ENCODE peak calls at places on chromosome 7, in four cellular contexts. One of them, this sample, is unnamed. For H3K27me3 and H3K4me1, the result is how much of the 10 kb centered on the place peaks cover.

GRCh38 chr7:113519447-113519846 is 399.4 kb downstream of the PPP1R3A start:
- DNase-seq in HCT116: no peak
- DNase-seq in K562: no peak
- DNase-seq in HepG2: no peak
- DNase-seq in this sample: no peak

GRCh38 chr7:140314571-140315480 is 83.5 kb downstream of the SLC37A3 start:
- DNase-seq in HCT116: no peak
- DNase-seq in K562: no peak
- DNase-seq in HepG2: no peak
- DNase-seq in this sample: no peak

GRCh38 chr7:116626886-116627285 is 45.1 kb upstream of the MET start:
- DNase-seq in HCT116: no peak
- DNase-seq in K562: no peak
- DNase-seq in HepG2: no peak
- DNase-seq in this sample: no peak

GRCh38 chr7:113216038-113216437 is 97.7 kb upstream of the SMIM30 start:
- DNase-seq in HCT116: no peak
- DNase-seq in K562: no peak
- DNase-seq in HepG2: no peak
- DNase-seq in this sample: no peak

GRCh38 chr7:26918241-26918640 is 53.9 kb upstream of the SKAP2 start:
- DNase-seq in HCT116: no peak
- DNase-seq in K562: no peak
- DNase-seq in HepG2: no peak
- DNase-seq in this sample: no peak

GRCh38 chr7:155808551-155809331 is 3.5 kb downstream of the SHH start:
- DNase-seq in HCT116: no peak
- DNase-seq in K562: no peak
- DNase-seq in HepG2: peak
- DNase-seq in this sample: no peak

GRCh38 chr7:107622429-107622828 is 38.2 kb upstream of the SLC26A4 start:
- DNase-seq in HCT116: no peak
- DNase-seq in K562: no peak
- DNase-seq in HepG2: no peak
- DNase-seq in this sample: no peak

GRCh38 chr7:66426996-66427395 is 201.7 kb upstream of the KCTD7 start:
- DNase-seq in HCT116: no peak
- DNase-seq in K562: no peak
- DNase-seq in HepG2: no peak
- DNase-seq in this sample: no peak

GRCh38 chr7:132865766-132866531 is 215.9 kb downstream of the CHCHD3 start:
- DNase-seq in HCT116: no peak
- DNase-seq in K562: no peak
- DNase-seq in HepG2: peak
- DNase-seq in this sample: no peak

GRCh38 chr7:47216439-47216838 is 365.5 kb downstream of the TNS3 start:
- DNase-seq in HCT116: no peak
- DNase-seq in K562: peak
- DNase-seq in HepG2: no peak
- DNase-seq in this sample: no peak

GRCh38 chr7:27925573-27926201 is 185.7 kb downstream of the TAX1BP1 start:
- DNase-seq in HCT116: no peak
- DNase-seq in K562: no peak
- DNase-seq in HepG2: no peak
- DNase-seq in this sample: no peak

GRCh38 chr7:69342154-69342884 is 256.0 kb upstream of the AUTS2 start:
- DNase-seq in HCT116: no peak
- DNase-seq in K562: no peak
- DNase-seq in HepG2: no peak
- DNase-seq in this sample: no peak

GRCh38 chr7:90788057-90788456 is 191.9 kb downstream of the CDK14 start:
- DNase-seq in HCT116: no peak
- DNase-seq in K562: no peak
- DNase-seq in HepG2: no peak
- DNase-seq in this sample: no peak

GRCh38 chr7:133854739-133855138 is 272.4 kb upstream of the LRGUK start:
- DNase-seq in HCT116: peak
- DNase-seq in K562: peak
- DNase-seq in HepG2: peak
- DNase-seq in this sample: no peak

GRCh38 chr7:44323381-44324203 is 1.8 kb downstream of the CAMK2B start:
- DNase-seq in HCT116: no peak
- DNase-seq in K562: no peak
- DNase-seq in HepG2: no peak
- DNase-seq in this sample: no peak
- H3K27me3 ChIP-seq in HCT116: under half
- H3K27me3 ChIP-seq in K562: under half
- H3K27me3 ChIP-seq in HepG2: half or more
- H3K27me3 ChIP-seq in this sample: under half

DNA sequence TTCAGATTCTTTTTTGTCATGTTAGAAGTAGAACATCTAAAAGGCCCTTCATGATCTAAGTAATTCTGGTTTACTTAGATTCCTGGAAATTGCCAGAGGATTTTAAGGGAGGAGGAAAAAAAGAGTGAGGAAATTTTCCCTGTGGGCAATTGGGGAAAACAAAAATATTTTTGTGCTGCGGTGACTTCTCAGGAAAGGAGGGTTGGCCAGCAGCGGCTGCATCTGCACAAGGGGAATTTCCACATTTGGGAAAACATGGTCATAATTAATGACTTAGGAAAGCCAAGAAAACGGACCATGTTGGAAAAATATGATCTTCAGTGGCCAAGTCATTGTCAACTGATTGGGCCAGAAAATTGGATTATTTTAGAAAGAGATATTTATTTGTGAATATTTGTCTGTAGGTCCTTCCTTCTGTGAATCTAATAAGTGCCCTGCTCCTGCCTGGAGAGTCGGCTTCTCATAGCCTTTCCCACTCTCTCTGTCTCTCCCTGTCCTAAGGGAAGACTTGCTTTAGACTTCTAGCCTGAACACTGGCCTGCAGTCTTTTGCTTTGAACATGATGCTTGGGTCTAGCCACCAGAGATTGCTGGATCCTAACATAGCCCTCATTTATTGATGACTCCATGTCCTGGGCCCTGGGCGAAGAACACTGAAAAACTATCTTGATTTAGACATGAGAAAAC is 124.2 kb upstream of the MKLN1 start:
- DNase-seq in HCT116: no peak
- DNase-seq in K562: no peak
- DNase-seq in HepG2: no peak
- DNase-seq in this sample: no peak
- TF ChIP-seq TCF7L2 in HCT116: no peak
- TF ChIP-seq TCF7L2 in K562: no peak
- TF ChIP-seq TCF7L2 in HepG2: no peak
- TF ChIP-seq TCF7L2 in this sample: no peak

GRCh38 chr7:134857958-134858357 is 78.5 kb downstream of the CALD1 start:
- DNase-seq in HCT116: no peak
- DNase-seq in K562: no peak
- DNase-seq in HepG2: no peak
- DNase-seq in this sample: no peak

GRCh38 chr7:134856692-134857091 is 77.3 kb downstream of the CALD1 start:
- DNase-seq in HCT116: no peak
- DNase-seq in K562: no peak
- DNase-seq in HepG2: no peak
- DNase-seq in this sample: no peak

GRCh38 chr7:134855467-134855866 is 76.0 kb downstream of the CALD1 start:
- DNase-seq in HCT116: no peak
- DNase-seq in K562: no peak
- DNase-seq in HepG2: no peak
- DNase-seq in this sample: no peak

GRCh38 chr7:134854816-134855215 is 75.4 kb downstream of the CALD1 start:
- DNase-seq in HCT116: no peak
- DNase-seq in K562: no peak
- DNase-seq in HepG2: no peak
- DNase-seq in this sample: no peak

GRCh38 chr7:134856141-134856540 is 76.7 kb downstream of the CALD1 start:
- DNase-seq in HCT116: no peak
- DNase-seq in K562: no peak
- DNase-seq in HepG2: no peak
- DNase-seq in this sample: no peak
- H3K4me1 ChIP-seq in HCT116: under half
- H3K4me1 ChIP-seq in K562: under half
- H3K4me1 ChIP-seq in HepG2: under half
- H3K4me1 ChIP-seq in this sample: under half

GRCh38 chr7:120988591-120989299 is at the start of gene CPED1:
- DNase-seq in HCT116: no peak
- DNase-seq in K562: peak
- DNase-seq in HepG2: peak
- DNase-seq in this sample: no peak

GRCh38 chr7:120987280-120987679 is 1.2 kb upstream of the CPED1 start:
- DNase-seq in HCT116: no peak
- DNase-seq in K562: peak
- DNase-seq in HepG2: no peak
- DNase-seq in this sample: no peak

GRCh38 chr7:120986665-120987064 is 1.8 kb upstream of the CPED1 start:
- DNase-seq in HCT116: no peak
- DNase-seq in K562: no peak
- DNase-seq in HepG2: no peak
- DNase-seq in this sample: no peak

GRCh38 chr7:120989571-120990220 is 1.2 kb downstream of the CPED1 start:
- DNase-seq in HCT116: no peak
- DNase-seq in K562: no peak
- DNase-seq in HepG2: no peak
- DNase-seq in this sample: no peak

GRCh38 chr7:120987683-120988590 is 574 bp upstream of the CPED1 start:
- DNase-seq in HCT116: peak
- DNase-seq in K562: peak
- DNase-seq in HepG2: peak
- DNase-seq in this sample: peak
- H3K27me3 ChIP-seq in HCT116: under half
- H3K27me3 ChIP-seq in K562: under half
- H3K27me3 ChIP-seq in HepG2: under half
- H3K27me3 ChIP-seq in this sample: under half

DNA sequence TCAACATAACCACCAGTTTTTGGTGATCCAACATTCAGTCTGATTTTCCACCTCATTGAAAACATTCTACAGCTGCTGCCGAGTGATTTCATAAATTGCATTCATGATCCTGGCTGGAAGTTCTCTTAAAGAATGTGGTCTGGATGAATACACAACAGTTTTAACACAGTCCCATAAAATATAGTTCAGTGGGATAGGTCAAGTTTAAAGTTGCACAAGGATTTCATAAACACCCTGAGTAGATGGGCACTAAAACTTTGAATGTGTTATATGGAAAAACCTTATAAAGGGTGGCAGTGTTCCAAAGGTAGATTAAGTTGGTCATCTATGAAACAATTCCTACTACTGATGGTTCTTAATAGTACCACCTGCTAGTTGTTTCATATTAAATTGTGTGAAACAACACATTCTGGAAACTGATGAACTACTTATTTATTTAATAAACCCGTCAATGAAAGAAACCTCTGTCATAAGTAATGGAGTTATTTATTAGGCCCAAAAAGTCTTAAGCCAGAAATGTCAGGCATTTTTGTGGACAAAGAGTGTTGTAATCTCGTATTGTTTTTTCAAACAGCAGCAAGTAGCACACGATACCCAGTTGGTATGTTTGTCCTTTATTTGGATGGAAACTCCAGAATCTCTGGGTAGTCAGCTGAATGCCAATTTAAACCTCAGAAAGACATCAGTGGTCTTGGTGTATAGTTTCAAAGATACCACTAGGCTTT is 14.3 kb upstream of the RPA3 start:
- DNase-seq in HCT116: no peak
- DNase-seq in K562: no peak
- DNase-seq in HepG2: peak
- DNase-seq in this sample: no peak
- TF ChIP-seq TCF7L2 in HCT116: no peak
- TF ChIP-seq TCF7L2 in K562: no peak
- TF ChIP-seq TCF7L2 in HepG2: no peak
- TF ChIP-seq TCF7L2 in this sample: peak

GRCh38 chr7:134928574-134928973 is 57.7 kb upstream of the AGBL3 start:
- DNase-seq in HCT116: no peak
- DNase-seq in K562: no peak
- DNase-seq in HepG2: no peak
- DNase-seq in this sample: no peak

GRCh38 chr7:134933460-134934068 is 52.7 kb upstream of the AGBL3 start:
- DNase-seq in HCT116: no peak
- DNase-seq in K562: no peak
- DNase-seq in HepG2: no peak
- DNase-seq in this sample: no peak

GRCh38 chr7:134927723-134928122 is 58.6 kb upstream of the AGBL3 start:
- DNase-seq in HCT116: no peak
- DNase-seq in K562: no peak
- DNase-seq in HepG2: no peak
- DNase-seq in this sample: no peak

GRCh38 chr7:134932707-134933370 is 53.5 kb upstream of the AGBL3 start:
- DNase-seq in HCT116: no peak
- DNase-seq in K562: no peak
- DNase-seq in HepG2: no peak
- DNase-seq in this sample: no peak

DNA sequence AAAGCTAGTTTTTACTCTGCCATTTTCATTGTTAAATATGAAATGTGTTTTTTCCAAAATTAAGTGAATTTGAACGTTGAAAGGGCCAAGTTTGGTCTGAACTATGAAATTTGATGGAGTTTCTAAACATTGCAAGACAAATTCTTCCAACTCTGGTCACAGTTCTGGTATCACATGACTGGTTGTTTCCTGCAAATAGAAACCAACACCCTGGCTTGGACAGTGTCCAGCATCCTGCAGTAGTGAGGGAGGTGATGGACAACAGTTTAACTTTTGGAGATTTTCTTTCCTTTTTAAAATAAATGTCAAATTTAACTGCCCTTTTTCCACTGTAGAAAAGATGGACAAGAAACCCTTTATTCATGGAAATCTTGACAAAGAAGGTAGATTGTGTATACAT is 54.8 kb upstream of the AGBL3 start:
- DNase-seq in HCT116: no peak
- DNase-seq in K562: no peak
- DNase-seq in HepG2: no peak
- DNase-seq in this sample: no peak
- H3K4me1 ChIP-seq in HCT116: under half
- H3K4me1 ChIP-seq in K562: under half
- H3K4me1 ChIP-seq in HepG2: under half
- H3K4me1 ChIP-seq in this sample: under half

DNA sequence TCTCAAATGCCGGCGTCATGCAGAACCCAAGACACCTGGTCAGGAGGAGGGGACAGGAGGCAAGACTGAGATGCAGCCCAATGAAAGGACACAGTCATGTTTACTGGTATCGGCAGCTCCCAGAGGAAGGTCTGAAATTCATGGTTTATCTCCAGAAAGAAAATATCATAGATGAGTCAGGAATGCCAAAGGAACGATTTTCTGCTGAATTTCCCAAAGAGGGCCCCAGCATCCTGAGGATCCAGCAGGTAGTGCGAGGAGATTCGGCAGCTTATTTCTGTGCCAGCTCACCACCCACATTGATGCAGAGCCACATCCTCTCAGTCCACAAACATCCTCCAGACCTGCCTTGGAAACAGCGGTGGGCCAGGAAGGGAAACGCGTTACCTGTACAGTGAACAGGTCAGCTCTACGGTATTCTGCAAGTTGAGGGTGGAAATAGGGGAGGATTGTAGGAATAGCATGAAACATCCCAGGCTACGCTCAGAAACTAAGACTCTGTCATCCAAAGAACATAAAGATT is 133.1 kb upstream of the PRSS1 start:
- DNase-seq in HCT116: no peak
- DNase-seq in K562: no peak
- DNase-seq in HepG2: no peak
- DNase-seq in this sample: no peak
- H3K27me3 ChIP-seq in HCT116: under half
- H3K27me3 ChIP-seq in K562: under half
- H3K27me3 ChIP-seq in HepG2: under half
- H3K27me3 ChIP-seq in this sample: under half

GRCh38 chr7:110090113-110090820 is 1000.7 kb upstream of the LRRN3 start:
- DNase-seq in HCT116: peak
- DNase-seq in K562: no peak
- DNase-seq in HepG2: peak
- DNase-seq in this sample: peak
- TF ChIP-seq TCF7L2 in HCT116: no peak
- TF ChIP-seq TCF7L2 in K562: no peak
- TF ChIP-seq TCF7L2 in HepG2: no peak
- TF ChIP-seq TCF7L2 in this sample: no peak